ENCODE peak calls at places on chromosomes 3 and 15, in eight cellular contexts. S is SK-N-SH, Q is H1, H is stomach, L is HL-60, V is HepG2, I is prostate gland, F is GM23338. X is an unnamed sample.

GRCh38 chr3:115227461-115227860 is 80.4 kb upstream of the ZBTB20 start:
- DNase-seq in H (no peak), I (no peak), Q (no peak), L (no peak), V (no peak), S (no peak), F (no peak), X (no peak)

GRCh38 chr15:46413799-46414198 is 779.0 kb downstream of the SQOR start:
- DNase-seq in V (no peak), I (no peak), L (no peak), S (no peak), F (no peak), Q (no peak), H (no peak), X (no peak)

GRCh38 chr3:105868450-105868744 is 415 bp downstream of the CBLB start:
- DNase-seq in Q (no peak), V (peak), S (peak), F (peak), I (peak), L (no peak), H (peak), X (peak)

GRCh38 chr15:40054746-40055575 is 16.0 kb upstream of the SRP14 start:
- DNase-seq in S (no peak), H (peak), V (no peak), I (no peak), Q (no peak), F (no peak), L (no peak), X (peak)

GRCh38 chr15:69595009-69595825 is 142.6 kb downstream of the RPLP1 start:
- DNase-seq in Q (no peak), L (no peak), H (peak), V (no peak), I (no peak), S (no peak), F (no peak), X (no peak)

GRCh38 chr3:126961791-126962461 is 21.0 kb upstream of the PLXNA1 start:
- DNase-seq in F (no peak), S (no peak), V (no peak), Q (no peak), H (no peak), L (no peak), I (no peak), X (no peak)

GRCh38 chr3:41125258-41125657 is 74.0 kb upstream of the CTNNB1 start:
- DNase-seq in I (no peak), S (no peak), V (no peak), H (no peak), F (no peak), Q (no peak), L (no peak), X (no peak)

GRCh38 chr15:91426412-91426811 is 326.4 kb downstream of the SV2B start:
- DNase-seq in H (no peak), L (no peak), F (no peak), V (no peak), Q (no peak), I (no peak), S (no peak), X (no peak)

GRCh38 chr3:159895430-159895829 is 93.2 kb upstream of the IL12A start:
- DNase-seq in I (no peak), S (no peak), H (no peak), F (no peak), V (no peak), Q (no peak), L (no peak), X (no peak)

GRCh38 chr3:56849698-56850097 is 47.9 kb upstream of the ARHGEF3 start:
- DNase-seq in F (no peak), V (no peak), S (no peak), Q (no peak), L (no peak), H (no peak), I (no peak), X (no peak)

GRCh38 chr15:31241888-31242287 is 84.7 kb upstream of the KLF13 start:
- DNase-seq in V (no peak), Q (no peak), I (no peak), F (no peak), S (no peak), H (no peak), L (no peak), X (no peak)

GRCh38 chr15:73283341-73283962 is 85.3 kb downstream of the HCN4 start:
- DNase-seq in L (no peak), Q (no peak), H (no peak), V (no peak), I (no peak), S (no peak), F (no peak), X (no peak)

GRCh38 chr3:185733980-185734724 is 90.7 kb downstream of the IGF2BP2 start:
- DNase-seq in F (peak), V (peak), I (peak), L (peak), Q (no peak), S (peak), H (peak), X (peak)

GRCh38 chr15:98398886-98399285 is 249.5 kb upstream of the IGF1R start:
- DNase-seq in I (no peak), V (no peak), H (no peak), Q (no peak), L (no peak), F (no peak), S (no peak), X (no peak)

GRCh38 chr3:142595581-142595950 is 627 bp upstream of the PLS1 start:
- DNase-seq in F (no peak), Q (no peak), I (no peak), H (no peak), S (no peak), L (no peak), V (peak), X (no peak)

GRCh38 chr15:62138124-62138523 is 27.0 kb downstream of the C2CD4B start:
- DNase-seq in F (no peak), L (no peak), V (no peak), Q (no peak), H (no peak), S (no peak), I (no peak), X (no peak)

GRCh38 chr3:87167634-87168456 is 59.3 kb upstream of the CHMP2B start:
- DNase-seq in L (peak), F (peak), V (peak), I (peak), S (peak), H (no peak), Q (no peak), X (no peak)

DNA sequence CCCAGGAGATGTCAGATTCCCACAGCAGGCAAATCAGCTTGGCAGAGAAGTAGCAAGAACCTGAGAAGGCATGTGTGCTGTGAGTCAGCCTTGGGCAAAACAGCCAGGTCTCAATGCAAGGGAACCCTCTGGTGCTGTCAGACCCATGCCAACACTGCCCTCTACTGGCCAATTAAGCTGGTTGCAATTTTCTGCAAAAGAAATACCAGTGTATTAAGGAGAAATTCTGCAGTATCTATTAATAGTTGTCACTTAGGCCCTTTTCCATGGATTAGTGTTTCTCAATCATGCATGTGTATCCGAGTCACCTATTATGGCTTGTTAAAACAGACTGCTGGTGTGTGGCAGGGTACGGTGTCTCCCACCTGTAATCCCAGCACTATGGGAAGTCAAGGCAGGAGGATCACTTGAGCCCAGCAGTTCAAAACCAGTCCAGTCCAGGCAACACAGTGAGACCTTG is 26.2 kb downstream of the MAP4 start:
- DNase-seq in L (peak), S (peak), H (peak), V (peak), Q (peak), F (peak), I (peak), X (peak)
- TF ChIP-seq POLR2AphosphoS5 in L (no peak), S (no peak), H (no peak), V (no peak), Q (no peak), F (no peak), I (peak), X (no peak)

DNA sequence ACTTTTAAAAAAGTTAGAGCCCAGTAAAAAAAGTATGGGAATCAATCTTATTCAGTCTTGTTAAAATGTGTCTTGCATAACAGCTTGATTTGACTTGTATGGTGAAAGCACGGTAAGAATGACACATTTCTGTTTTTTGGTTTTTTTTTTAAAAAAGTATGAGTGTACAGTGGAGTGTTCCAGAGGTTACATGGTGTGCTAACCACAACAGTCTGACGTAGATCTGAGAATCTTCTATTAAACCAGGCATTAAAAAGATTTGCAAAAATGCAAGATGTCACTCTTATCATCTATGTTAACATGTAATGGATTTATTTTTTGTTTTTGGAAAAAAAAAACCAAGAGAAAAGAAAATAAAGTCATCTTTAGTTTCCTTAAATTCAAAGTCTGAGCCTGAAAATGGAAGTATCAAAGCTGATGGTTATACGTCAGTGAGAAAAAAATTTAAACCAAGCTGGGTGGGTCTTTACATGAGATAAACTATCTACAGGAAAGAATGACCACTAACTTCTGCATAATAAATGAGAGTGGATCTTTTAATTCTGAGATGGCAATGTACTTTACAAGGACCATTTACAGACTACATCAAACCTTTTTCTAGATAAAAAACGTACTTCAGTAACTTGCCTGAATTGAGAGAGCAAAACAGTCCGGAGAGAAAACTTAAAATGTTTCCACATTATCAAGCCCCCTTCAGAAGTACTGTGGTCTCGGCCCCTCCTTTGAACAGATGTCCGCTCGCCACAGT is 1.6 kb downstream of the GABPB1 start:
- DNase-seq in S (no peak), H (no peak), V (no peak), F (no peak), Q (no peak), L (peak), I (no peak), X (no peak)
- TF ChIP-seq POLR2AphosphoS5 in S (no peak), H (no peak), V (no peak), F (no peak), Q (no peak), L (no peak), I (no peak), X (no peak)

GRCh38 chr15:49430046-49430445 is 7.0 kb downstream of the FGF7 start:
- DNase-seq in F (no peak), L (no peak), I (no peak), V (no peak), H (no peak), Q (no peak), S (no peak), X (no peak)

GRCh38 chr15:49423906-49424520 is 971 bp downstream of the FGF7 start:
- DNase-seq in V (no peak), I (no peak), F (no peak), S (no peak), H (no peak), Q (no peak), L (no peak), X (no peak)

GRCh38 chr15:49427369-49427768 is 4.3 kb downstream of the FGF7 start:
- DNase-seq in H (no peak), Q (no peak), F (no peak), V (no peak), L (no peak), I (no peak), S (no peak), X (no peak)

GRCh38 chr15:49424954-49425353 is 1.9 kb downstream of the FGF7 start:
- DNase-seq in Q (no peak), H (no peak), V (no peak), I (no peak), S (no peak), F (no peak), L (no peak), X (no peak)

DNA sequence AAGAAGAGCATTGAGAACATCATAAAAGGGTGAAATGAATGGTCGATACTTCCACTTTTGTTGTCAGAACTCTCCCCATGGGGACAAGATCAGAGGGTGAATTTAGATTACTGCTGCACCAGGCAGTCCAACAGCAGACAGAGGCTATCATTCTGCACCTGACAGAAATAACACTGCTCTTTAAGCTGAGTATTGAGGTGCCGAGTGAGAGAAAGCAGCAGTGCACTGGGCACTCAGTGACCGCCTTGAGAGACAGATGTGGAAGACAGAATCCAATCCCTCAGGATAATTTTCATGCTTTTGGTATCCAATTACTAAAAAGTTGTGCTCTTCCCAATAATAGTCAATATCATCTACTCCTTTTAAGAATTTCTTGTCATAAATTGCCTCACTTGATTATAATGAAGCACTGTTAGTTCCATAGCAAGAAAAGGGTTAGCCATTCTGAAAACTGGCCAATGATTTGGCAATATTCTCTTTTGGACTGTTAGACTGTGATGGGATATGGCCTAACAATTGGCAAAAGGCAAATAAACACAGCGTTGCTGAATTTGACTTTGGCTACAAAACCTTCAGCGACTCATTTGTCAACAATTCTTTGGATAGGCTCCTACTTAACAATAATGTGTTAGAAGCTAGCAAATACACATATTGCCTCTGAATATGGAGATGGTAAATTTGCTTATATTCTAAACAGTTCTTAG is 5.5 kb downstream of the FGF7 start:
- DNase-seq in S (no peak), I (no peak), V (no peak), F (no peak), Q (no peak), H (no peak), L (no peak), X (no peak)
- TF ChIP-seq POLR2AphosphoS5 in S (no peak), I (no peak), V (no peak), F (no peak), Q (no peak), H (peak), L (no peak), X (no peak)

DNA sequence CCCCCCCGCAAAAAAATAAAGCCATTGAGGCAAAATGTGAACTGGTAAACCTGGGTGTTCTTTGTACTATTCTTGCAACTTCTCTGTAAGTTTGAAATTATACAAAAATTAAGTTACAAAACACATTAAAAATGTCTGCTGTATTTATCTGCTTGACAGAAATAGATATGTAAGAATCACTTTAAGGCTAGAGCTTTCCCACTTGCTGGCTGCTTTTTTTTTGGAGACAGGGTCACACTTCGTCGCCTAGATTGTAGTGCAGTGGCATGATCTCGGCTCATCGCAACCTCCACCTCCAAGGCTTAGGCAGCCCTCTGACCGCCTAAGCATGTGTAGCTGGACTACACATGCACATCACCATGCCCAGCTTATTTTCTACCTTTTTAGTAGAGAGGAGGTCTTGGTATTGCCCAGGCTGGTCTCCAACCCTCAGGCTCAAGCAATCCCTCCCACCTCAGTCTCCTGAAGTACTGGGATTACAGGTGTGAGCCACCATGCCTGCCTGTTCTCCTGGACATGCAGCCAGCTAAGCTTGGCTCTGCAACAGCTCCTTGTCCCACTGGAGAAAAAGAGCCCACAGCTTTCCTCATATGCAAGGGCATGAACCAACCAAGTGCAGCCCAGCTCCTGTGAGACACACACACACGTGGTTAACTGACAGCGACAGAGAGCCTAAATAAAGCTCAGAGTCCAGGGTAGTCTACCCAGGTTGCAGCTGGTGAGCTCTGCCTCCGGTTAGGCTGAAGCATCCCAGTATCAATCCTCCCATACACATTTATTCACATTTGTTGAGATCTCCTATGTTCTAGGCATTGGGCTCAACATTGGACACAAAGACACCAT is 4.5 kb downstream of the RPS17 start:
- DNase-seq in L (no peak), S (no peak), V (peak), F (no peak), Q (no peak), H (no peak), I (no peak), X (no peak)
- TF ChIP-seq POLR2AphosphoS5 in L (peak), S (peak), V (peak), F (no peak), Q (peak), H (no peak), I (no peak), X (peak)

DNA sequence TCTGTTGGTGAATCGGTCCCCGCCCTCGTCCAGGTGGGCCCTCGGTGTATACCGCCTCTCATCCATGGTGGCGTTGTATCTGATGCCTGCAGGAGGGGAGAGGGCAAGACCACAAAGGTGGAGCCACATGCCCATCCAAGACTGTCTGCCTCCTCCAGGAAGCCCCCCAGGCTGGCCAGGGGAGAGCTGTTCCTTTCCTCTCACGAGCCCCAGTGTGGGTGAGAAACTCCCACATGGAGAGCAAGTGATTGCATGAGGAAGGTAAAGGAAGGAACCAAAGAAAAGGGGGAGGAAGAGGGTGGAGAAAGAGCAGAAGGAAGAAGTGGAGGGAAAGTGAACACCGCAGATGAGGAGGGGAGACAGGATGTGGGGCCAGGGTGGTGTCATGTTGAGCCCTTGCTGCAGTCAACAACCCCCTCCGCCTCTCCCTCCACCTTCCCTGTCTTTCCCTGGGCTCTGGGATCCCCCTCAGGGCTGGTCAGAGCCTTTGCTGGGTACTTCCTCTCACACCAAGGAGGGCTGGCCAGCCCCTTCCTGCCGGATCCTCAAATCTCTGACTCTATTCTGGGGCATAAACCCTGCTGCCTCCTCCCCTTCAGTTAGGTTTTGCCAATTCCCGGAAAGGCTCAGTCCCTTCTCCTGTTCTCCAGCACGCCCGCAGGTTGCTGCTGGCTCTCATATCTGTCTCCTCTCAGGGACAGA is 49.3 kb downstream of the FEM1B start:
- DNase-seq in F (no peak), V (no peak), H (no peak), I (no peak), S (no peak), Q (no peak), L (no peak), X (no peak)
- TF ChIP-seq POLR2AphosphoS5 in F (no peak), V (no peak), H (no peak), I (no peak), S (no peak), Q (no peak), L (no peak), X (no peak)

GRCh38 chr15:59536553-59536952 is 75.0 kb upstream of the GCNT3 start:
- DNase-seq in H (peak), Q (no peak), S (no peak), V (no peak), L (no peak), F (no peak), I (no peak), X (no peak)
- TF ChIP-seq POLR2AphosphoS5 in H (no peak), Q (no peak), S (no peak), V (no peak), L (no peak), F (no peak), I (no peak), X (no peak)